ENCODE peak calls at places on chromosomes 13 and 19, in eight cellular contexts. F, J, U, W, V, N, R and A are unnamed samples.

GRCh38 chr19:18450934-18451836 is 13.3 kb upstream of the ISYNA1 start:
- DNase-seq in W (peak), U (peak), J (no peak), N (peak), F (peak), R (peak), V (no peak), A (no peak)

GRCh38 chr13:84118845-84119409 is 236.7 kb upstream of the SLITRK1 start:
- DNase-seq in U (peak), W (no peak), F (no peak), N (no peak), J (no peak), V (no peak), R (no peak), A (no peak)

GRCh38 chr13:50149932-50150331 is 134.7 kb downstream of the KCNRG start:
- DNase-seq in F (no peak), N (no peak), W (no peak), U (no peak), J (no peak), R (no peak), V (no peak), A (no peak)

GRCh38 chr19:47141695-47142094 is 11.1 kb downstream of the SAE1 start:
- DNase-seq in W (no peak), V (no peak), U (no peak), F (no peak), R (no peak), N (no peak), J (no peak), A (no peak)

GRCh38 chr19:21474671-21475181 is 30.7 kb upstream of the ZNF429 start:
- DNase-seq in U (peak), R (no peak), V (peak), F (no peak), N (peak), W (no peak), J (no peak), A (no peak)

GRCh38 chr13:27263438-27263837 is 7.2 kb upstream of the RASL11A start:
- DNase-seq in V (no peak), W (no peak), N (no peak), J (no peak), U (peak), F (no peak), R (no peak), A (no peak)

GRCh38 chr19:1421958-1422305 is 14.5 kb downstream of the DAZAP1 start:
- DNase-seq in J (no peak), U (no peak), F (no peak), W (no peak), R (no peak), N (no peak), V (no peak), A (no peak)

GRCh38 chr13:99289674-99290337 is 17.4 kb downstream of the GPR183 start:
- DNase-seq in F (no peak), J (no peak), U (no peak), N (no peak), R (no peak), W (no peak), V (no peak), A (no peak)

GRCh38 chr19:49570138-49570856 is 10.1 kb downstream of the NOSIP start:
- DNase-seq in W (peak), F (peak), N (no peak), V (peak), U (peak), R (peak), J (peak), A (no peak)

GRCh38 chr13:32262165-32262564 is 53.0 kb downstream of the ZAR1L start:
- DNase-seq in F (no peak), N (no peak), R (no peak), W (peak), J (no peak), U (peak), V (no peak), A (no peak)

GRCh38 chr19:41276231-41276630 is 12.1 kb downstream of the HNRNPUL1 start:
- DNase-seq in U (no peak), W (no peak), J (no peak), F (no peak), R (no peak), V (no peak), N (no peak), A (no peak)